ENCODE peak calls at places on chromosome 1, in five cellular contexts. G is GM23338, E is AG09309, I is Peyer's patch, S is AG04450. B is an unnamed sample.

GRCh38 chr1:147641695-147642592 is 28.4 kb downstream of the ACP6 start:
- DNase-seq in S (no peak), G (peak), I (peak), E (no peak), B (peak)

GRCh38 chr1:205595861-205596260 is 36.0 kb downstream of the ELK4 start:
- DNase-seq in E (no peak), S (no peak), G (no peak), I (peak), B (no peak)

GRCh38 chr1:61078611-61079010 is 3.8 kb upstream of the NFIA start:
- DNase-seq in G (peak), S (no peak), E (no peak), I (no peak), B (peak)

GRCh38 chr1:16117369-16117768 is 38.5 kb downstream of the EPHA2 start:
- DNase-seq in E (peak), G (no peak), S (no peak), I (no peak), B (peak)

GRCh38 chr1:39258925-39259244 is 54.4 kb downstream of the MACF1 start:
- DNase-seq in E (no peak), I (no peak), S (no peak), G (no peak), B (no peak)

GRCh38 chr1:192539450-192540132 is 36.0 kb upstream of the RGS1 start:
- DNase-seq in S (peak), E (peak), G (peak), I (no peak), B (peak)

GRCh38 chr1:2504949-2505272 is 21.5 kb downstream of the PANK4 start:
- DNase-seq in E (no peak), S (no peak), I (no peak), G (no peak), B (no peak)

GRCh38 chr1:25661043-25661807 is 44.6 kb downstream of the MAN1C1 start:
- DNase-seq in E (no peak), G (no peak), I (no peak), S (no peak), B (no peak)

GRCh38 chr1:3032970-3033794 is 11.9 kb downstream of the ACTRT2 start:
- DNase-seq in I (peak), E (no peak), S (no peak), G (no peak), B (no peak)

GRCh38 chr1:94408104-94408503 is 10.1 kb upstream of the ABCD3 start:
- DNase-seq in E (no peak), G (peak), S (no peak), I (no peak), B (no peak)

GRCh38 chr1:27372808-27373690 is 1.6 kb downstream of the FCN3 start:
- DNase-seq in E (no peak), I (no peak), S (no peak), G (peak), B (no peak)
- H3K4me3 ChIP-seq in E (no peak), I (no peak), S (no peak), G (no peak), B (no peak)

GRCh38 chr1:209875510-209875909 is 47.7 kb downstream of the UTP25 start:
- DNase-seq in I (no peak), S (no peak), E (peak), G (peak), B (peak)
- TF ChIP-seq CTCF in I (no peak), S (peak), E (peak), G (peak), B (peak)

GRCh38 chr1:45155957-45156356 is 50.4 kb downstream of the ZSWIM5 start:
- DNase-seq in G (no peak), E (no peak), S (no peak), I (no peak), B (no peak)
- H3K4me3 ChIP-seq in G (no peak), E (no peak), S (no peak), I (no peak), B (no peak)

DNA sequence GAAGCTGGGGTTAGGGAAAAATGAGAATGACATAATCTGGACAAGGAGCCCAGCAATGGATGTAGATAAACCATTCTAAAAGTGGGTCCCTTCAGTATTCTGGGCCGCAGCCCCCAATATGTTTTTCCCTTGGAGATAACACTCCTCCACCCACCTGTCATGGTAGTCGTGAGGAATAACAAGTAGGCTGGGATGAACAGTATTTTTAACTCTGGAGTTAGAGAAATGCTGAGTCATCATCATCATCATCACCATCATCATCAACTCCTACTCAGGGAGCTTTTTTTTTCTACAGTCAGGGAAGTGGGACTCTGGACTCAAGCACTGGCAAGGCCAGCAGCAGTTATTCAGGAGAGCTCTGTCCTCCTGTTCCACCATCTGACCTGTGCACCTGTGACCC is 12.8 kb downstream of the CADM3 start:
- DNase-seq in S (no peak), G (no peak), I (no peak), E (no peak), B (no peak)
- TF ChIP-seq CTCF in S (no peak), G (no peak), I (no peak), E (no peak), B (no peak)

GRCh38 chr1:26959722-26960624 is at the start of gene KDF1:
- DNase-seq in S (no peak), G (peak), E (no peak), I (peak), B (no peak)

GRCh38 chr1:26957306-26957705 is 3.0 kb downstream of the KDF1 start:
- DNase-seq in I (no peak), G (no peak), S (no peak), E (no peak), B (no peak)

GRCh38 chr1:26960625-26960966 is 328 bp upstream of the KDF1 start:
- DNase-seq in G (no peak), I (no peak), S (no peak), E (no peak), B (no peak)

GRCh38 chr1:26961826-26962225 is 1.6 kb upstream of the KDF1 start:
- DNase-seq in I (no peak), S (peak), E (peak), G (no peak), B (peak)

GRCh38 chr1:26959270-26959669 is 998 bp downstream of the KDF1 start:
- DNase-seq in S (no peak), I (no peak), E (no peak), G (no peak), B (no peak)
- H3K4me3 ChIP-seq in S (no peak), I (peak), E (no peak), G (peak), B (no peak)

GRCh38 chr1:82604524-82604923 is 803.8 kb downstream of the ADGRL2 start:
- DNase-seq in I (no peak), S (no peak), E (no peak), G (peak), B (no peak)
- TF ChIP-seq CTCF in I (no peak), S (no peak), E (no peak), G (peak), B (no peak)

GRCh38 chr1:113949007-113949406 is 19.9 kb downstream of the HIPK1 start:
- DNase-seq in I (no peak), S (no peak), G (peak), E (no peak), B (no peak)
- H3K4me3 ChIP-seq in I (no peak), S (no peak), G (no peak), E (no peak), B (no peak)